ENCODE peak calls at places on chromosome X, in five cellular contexts. A, C, S, Y and Z are unnamed samples.

GRCh38 chrX:55546956-55547355 is 57.3 kb upstream of the USP51 start:
- DNase-seq in S (no peak), Y (no peak), A (no peak), C (no peak), Z (no peak)

GRCh38 chrX:65610040-65610439 is 57.4 kb upstream of the MSN start:
- DNase-seq in S (no peak), A (no peak), C (no peak), Y (no peak), Z (no peak)

GRCh38 chrX:129520151-129520550 is 3.1 kb downstream of the SMARCA1 start:
- DNase-seq in A (no peak), Y (no peak), S (no peak), C (no peak), Z (no peak)

GRCh38 chrX:105653891-105654290 is 168.4 kb upstream of the NRK start:
- DNase-seq in Y (no peak), A (no peak), S (no peak), C (no peak), Z (no peak)

GRCh38 chrX:39204945-39205344 is 403.7 kb downstream of the MID1IP1 start:
- DNase-seq in A (no peak), S (no peak), C (peak), Y (no peak), Z (no peak)

GRCh38 chrX:130715299-130715698 is 187.7 kb downstream of the ENOX2 start:
- DNase-seq in A (peak), C (no peak), Y (no peak), S (no peak), Z (no peak)

GRCh38 chrX:37679230-37679629 is 6.4 kb upstream of the XK start:
- DNase-seq in C (no peak), S (no peak), A (no peak), Y (no peak), Z (no peak)

GRCh38 chrX:47171996-47172395 is 21.6 kb upstream of the UBA1 start:
- DNase-seq in Y (no peak), S (no peak), A (no peak), C (no peak), Z (no peak)

GRCh38 chrX:25721564-25721963 is 416.6 kb upstream of the MAGEB18 start:
- DNase-seq in Y (no peak), S (no peak), A (no peak), C (no peak), Z (no peak)

GRCh38 chrX:9352683-9353430 is 112.0 kb upstream of the TBL1X start:
- DNase-seq in Y (no peak), S (no peak), C (peak), A (no peak), Z (no peak)

GRCh38 chrX:134807039-134807729 is 148.9 kb upstream of the PLAC1 start:
- DNase-seq in S (peak), Y (peak), C (peak), A (peak), Z (peak)

GRCh38 chrX:16212436-16212835 is 45.2 kb downstream of the MAGEB17 start:
- DNase-seq in S (no peak), C (no peak), A (peak), Y (peak), Z (peak)

GRCh38 chrX:13387656-13388421 is 68.0 kb upstream of the ATXN3L start:
- DNase-seq in C (peak), S (no peak), Y (no peak), A (no peak), Z (no peak)

GRCh38 chrX:21721175-21721574 is 36.7 kb downstream of the SMPX start:
- DNase-seq in S (no peak), Y (no peak), C (no peak), A (no peak), Z (no peak)

GRCh38 chrX:40097492-40098263 is at the start of gene BCOR:
- DNase-seq in S (peak), Y (no peak), C (peak), A (peak), Z (peak)

GRCh38 chrX:45758738-45759397 is 558.2 kb upstream of the DIPK2B start:
- DNase-seq in A (no peak), C (peak), S (no peak), Y (no peak), Z (no peak)

GRCh38 chrX:2451456-2452316 is 49.1 kb downstream of the DHRSX start:
- DNase-seq in S (no peak), Y (peak), C (no peak), A (peak), Z (no peak)

GRCh38 chrX:132692066-132692465 is 203.2 kb upstream of the MBNL3 start:
- DNase-seq in S (no peak), C (no peak), A (no peak), Y (no peak), Z (no peak)

GRCh38 chrX:71565634-71566033 is 12.6 kb upstream of the GCNA start:
- DNase-seq in C (no peak), S (no peak), A (no peak), Y (no peak), Z (no peak)

GRCh38 chrX:11254417-11255109 is 38.6 kb upstream of the AMELX start:
- DNase-seq in S (no peak), Y (no peak), A (no peak), C (no peak), Z (no peak)

GRCh38 chrX:105910563-105911105 is 88.3 kb downstream of the NRK start:
- DNase-seq in A (no peak), Y (no peak), S (no peak), C (no peak), Z (no peak)

GRCh38 chrX:154436597-154437397 is at the start of gene GDI1:
- DNase-seq in A (peak), Y (peak), S (peak), C (peak), Z (peak)